ENCODE peak calls at places on chromosomes 16 and 17, in six cellular contexts. One of them, this sample, is unnamed.

GRCh38 chr17:75267403-75268232 is 3.4 kb downstream of the MIF4GD start:
- DNase-seq in AG09319: no peak
- DNase-seq in cardiac fibroblast: no peak
- DNase-seq in WTC11: peak; percentile 78
- DNase-seq in astrocyte of the spinal cord: no peak
- DNase-seq in CD4-positive, alpha-beta T cell: no peak
- DNase-seq in this sample: no peak

GRCh38 chr16:57245472-57246113 is 534 bp downstream of the ARL2BP start:
- DNase-seq in AG09319: no peak
- DNase-seq in cardiac fibroblast: no peak
- DNase-seq in WTC11: peak; percentile 30
- DNase-seq in astrocyte of the spinal cord: no peak
- DNase-seq in CD4-positive, alpha-beta T cell: no peak
- DNase-seq in this sample: no peak

GRCh38 chr16:1335996-1336395 is 2.6 kb downstream of the BAIAP3 start:
- DNase-seq in AG09319: no peak
- DNase-seq in cardiac fibroblast: no peak
- DNase-seq in WTC11: peak; percentile 61
- DNase-seq in astrocyte of the spinal cord: no peak
- DNase-seq in CD4-positive, alpha-beta T cell: no peak
- DNase-seq in this sample: no peak

GRCh38 chr17:72730091-72730490 is 362.4 kb downstream of the SLC39A11 start:
- DNase-seq in AG09319: no peak
- DNase-seq in cardiac fibroblast: peak; percentile 56
- DNase-seq in WTC11: no peak
- DNase-seq in astrocyte of the spinal cord: no peak
- DNase-seq in CD4-positive, alpha-beta T cell: no peak
- DNase-seq in this sample: no peak

GRCh38 chr16:30166202-30166902 is 17.1 kb upstream of the CORO1A start:
- DNase-seq in AG09319: no peak
- DNase-seq in cardiac fibroblast: no peak
- DNase-seq in WTC11: no peak
- DNase-seq in astrocyte of the spinal cord: no peak
- DNase-seq in CD4-positive, alpha-beta T cell: no peak
- DNase-seq in this sample: no peak

GRCh38 chr16:57377080-57377841 is 5.0 kb downstream of the CX3CL1 start:
- DNase-seq in AG09319: no peak
- DNase-seq in cardiac fibroblast: no peak
- DNase-seq in WTC11: no peak
- DNase-seq in astrocyte of the spinal cord: no peak
- DNase-seq in CD4-positive, alpha-beta T cell: no peak
- DNase-seq in this sample: no peak

GRCh38 chr16:2709588-2709984 is 10.4 kb downstream of the PRSS27 start:
- DNase-seq in AG09319: no peak
- DNase-seq in cardiac fibroblast: no peak
- DNase-seq in WTC11: no peak
- DNase-seq in astrocyte of the spinal cord: no peak
- DNase-seq in CD4-positive, alpha-beta T cell: no peak
- DNase-seq in this sample: no peak

GRCh38 chr16:89365044-89365467 is 125.3 kb downstream of the ANKRD11 start:
- DNase-seq in AG09319: no peak
- DNase-seq in cardiac fibroblast: no peak
- DNase-seq in WTC11: no peak
- DNase-seq in astrocyte of the spinal cord: peak; percentile 67
- DNase-seq in CD4-positive, alpha-beta T cell: no peak
- DNase-seq in this sample: no peak

GRCh38 chr17:66549731-66550207 is 247.4 kb downstream of the PRKCA start:
- DNase-seq in AG09319: no peak
- DNase-seq in cardiac fibroblast: peak; percentile 74
- DNase-seq in WTC11: no peak
- DNase-seq in astrocyte of the spinal cord: peak; percentile 92
- DNase-seq in CD4-positive, alpha-beta T cell: no peak
- DNase-seq in this sample: no peak

GRCh38 chr17:3796110-3796821 is 4.7 kb downstream of the ITGAE start:
- DNase-seq in AG09319: no peak
- DNase-seq in cardiac fibroblast: no peak
- DNase-seq in WTC11: no peak
- DNase-seq in astrocyte of the spinal cord: no peak
- DNase-seq in CD4-positive, alpha-beta T cell: peak; percentile 55
- DNase-seq in this sample: no peak

GRCh38 chr17:21369395-21369794 is 6.8 kb upstream of the KCNJ12 start:
- DNase-seq in AG09319: no peak
- DNase-seq in cardiac fibroblast: no peak
- DNase-seq in WTC11: no peak
- DNase-seq in astrocyte of the spinal cord: no peak
- DNase-seq in CD4-positive, alpha-beta T cell: no peak
- DNase-seq in this sample: no peak

GRCh38 chr17:67105213-67105612 is 60.9 kb downstream of the CACNG1 start:
- DNase-seq in AG09319: peak; percentile 3
- DNase-seq in cardiac fibroblast: peak; percentile 64
- DNase-seq in WTC11: no peak
- DNase-seq in astrocyte of the spinal cord: peak; percentile 25
- DNase-seq in CD4-positive, alpha-beta T cell: no peak
- DNase-seq in this sample: peak; percentile 43

GRCh38 chr16:56237451-56237930 is 46.2 kb downstream of the GNAO1 start:
- DNase-seq in AG09319: peak; percentile 24
- DNase-seq in cardiac fibroblast: no peak
- DNase-seq in WTC11: no peak
- DNase-seq in astrocyte of the spinal cord: no peak
- DNase-seq in CD4-positive, alpha-beta T cell: no peak
- DNase-seq in this sample: no peak

GRCh38 chr16:56238188-56238587 is 46.9 kb downstream of the GNAO1 start:
- DNase-seq in AG09319: no peak
- DNase-seq in cardiac fibroblast: no peak
- DNase-seq in WTC11: no peak
- DNase-seq in astrocyte of the spinal cord: no peak
- DNase-seq in CD4-positive, alpha-beta T cell: no peak
- DNase-seq in this sample: no peak

GRCh38 chr16:56233795-56234566 is 42.7 kb downstream of the GNAO1 start:
- DNase-seq in AG09319: no peak
- DNase-seq in cardiac fibroblast: no peak
- DNase-seq in WTC11: no peak
- DNase-seq in astrocyte of the spinal cord: no peak
- DNase-seq in CD4-positive, alpha-beta T cell: no peak
- DNase-seq in this sample: peak; percentile 3

GRCh38 chr16:56234737-56235136 is 43.4 kb downstream of the GNAO1 start:
- DNase-seq in AG09319: no peak
- DNase-seq in cardiac fibroblast: no peak
- DNase-seq in WTC11: no peak
- DNase-seq in astrocyte of the spinal cord: no peak
- DNase-seq in CD4-positive, alpha-beta T cell: no peak
- DNase-seq in this sample: no peak
- TF ChIP-seq CTCF in AG09319: no peak
- TF ChIP-seq CTCF in cardiac fibroblast: no peak
- TF ChIP-seq CTCF in WTC11: no peak
- TF ChIP-seq CTCF in astrocyte of the spinal cord: no peak
- TF ChIP-seq CTCF in CD4-positive, alpha-beta T cell: no peak
- TF ChIP-seq CTCF in this sample: no peak

GRCh38 chr17:29176500-29177351 is 3.5 kb downstream of the MYO18A start:
- DNase-seq in AG09319: no peak
- DNase-seq in cardiac fibroblast: peak; percentile 47
- DNase-seq in WTC11: peak; percentile 60
- DNase-seq in astrocyte of the spinal cord: peak; percentile 24
- DNase-seq in CD4-positive, alpha-beta T cell: peak; percentile 47
- DNase-seq in this sample: peak; percentile 61
- TF ChIP-seq CTCF in AG09319: no peak
- TF ChIP-seq CTCF in cardiac fibroblast: no peak
- TF ChIP-seq CTCF in WTC11: no peak
- TF ChIP-seq CTCF in astrocyte of the spinal cord: no peak
- TF ChIP-seq CTCF in CD4-positive, alpha-beta T cell: no peak
- TF ChIP-seq CTCF in this sample: no peak

GRCh38 chr17:64327201-64327930 is 63.3 kb downstream of the PECAM1 start:
- DNase-seq in AG09319: no peak
- DNase-seq in cardiac fibroblast: peak; percentile 96
- DNase-seq in WTC11: no peak
- DNase-seq in astrocyte of the spinal cord: no peak
- DNase-seq in CD4-positive, alpha-beta T cell: no peak
- DNase-seq in this sample: peak; percentile 64
- TF ChIP-seq CTCF in AG09319: no peak
- TF ChIP-seq CTCF in cardiac fibroblast: no peak
- TF ChIP-seq CTCF in WTC11: no peak
- TF ChIP-seq CTCF in astrocyte of the spinal cord: no peak
- TF ChIP-seq CTCF in CD4-positive, alpha-beta T cell: no peak
- TF ChIP-seq CTCF in this sample: no peak

GRCh38 chr17:40576113-40576740 is 11.0 kb upstream of the CCR7 start:
- DNase-seq in AG09319: no peak
- DNase-seq in cardiac fibroblast: no peak
- DNase-seq in WTC11: no peak
- DNase-seq in astrocyte of the spinal cord: no peak
- DNase-seq in CD4-positive, alpha-beta T cell: no peak
- DNase-seq in this sample: no peak

GRCh38 chr17:40580140-40580539 is 14.9 kb upstream of the CCR7 start:
- DNase-seq in AG09319: no peak
- DNase-seq in cardiac fibroblast: no peak
- DNase-seq in WTC11: no peak
- DNase-seq in astrocyte of the spinal cord: no peak
- DNase-seq in CD4-positive, alpha-beta T cell: no peak
- DNase-seq in this sample: no peak

GRCh38 chr17:40577611-40578065 is 12.4 kb upstream of the CCR7 start:
- DNase-seq in AG09319: no peak
- DNase-seq in cardiac fibroblast: no peak
- DNase-seq in WTC11: no peak
- DNase-seq in astrocyte of the spinal cord: no peak
- DNase-seq in CD4-positive, alpha-beta T cell: no peak
- DNase-seq in this sample: no peak

GRCh38 chr17:40582328-40582901 is 17.1 kb upstream of the CCR7 start:
- DNase-seq in AG09319: no peak
- DNase-seq in cardiac fibroblast: no peak
- DNase-seq in WTC11: no peak
- DNase-seq in astrocyte of the spinal cord: no peak
- DNase-seq in CD4-positive, alpha-beta T cell: peak; percentile 84
- DNase-seq in this sample: peak; percentile 94

DNA sequence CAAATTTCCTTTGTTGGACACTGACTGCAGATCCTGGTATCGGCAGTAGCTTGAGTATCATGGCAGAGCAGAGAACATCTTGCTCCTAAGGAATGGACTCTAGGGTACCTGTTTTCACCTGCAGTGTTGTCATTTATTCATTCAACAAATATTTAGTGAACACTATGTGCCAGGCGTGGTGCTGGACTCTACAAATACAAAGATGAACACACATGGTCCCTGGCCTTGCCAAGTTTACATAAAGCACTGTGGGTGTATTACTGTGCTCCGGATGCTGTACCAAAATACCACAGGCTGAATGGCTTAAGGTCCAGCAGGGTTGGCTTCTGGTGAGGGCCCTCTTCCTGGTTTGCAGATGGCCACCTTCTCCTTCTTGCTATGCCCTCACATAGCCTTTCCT is 14.2 kb upstream of the CCR7 start:
- DNase-seq in AG09319: no peak
- DNase-seq in cardiac fibroblast: no peak
- DNase-seq in WTC11: no peak
- DNase-seq in astrocyte of the spinal cord: no peak
- DNase-seq in CD4-positive, alpha-beta T cell: no peak
- DNase-seq in this sample: no peak
- TF ChIP-seq CTCF in AG09319: no peak
- TF ChIP-seq CTCF in cardiac fibroblast: no peak
- TF ChIP-seq CTCF in WTC11: no peak
- TF ChIP-seq CTCF in astrocyte of the spinal cord: no peak
- TF ChIP-seq CTCF in CD4-positive, alpha-beta T cell: no peak
- TF ChIP-seq CTCF in this sample: no peak